ENCODE peak calls at places on chromosomes 16 and 17, in five cellular contexts. R is adrenal gland; E is CD8-positive, alpha-beta T cell; M is left ventricle myocardium inferior; Y is stomach. O is an unnamed sample.

GRCh38 chr17:66964930-66965800 is 658 bp downstream of the CACNG4 start:
- DNase-seq in R (no peak), E (no peak), M (no peak), Y (no peak), O (peak; percentile 30)

GRCh38 chr17:21282231-21282630 is 2.3 kb upstream of the MAP2K3 start:
- DNase-seq in R (peak; percentile 88), E (no peak), M (no peak), Y (no peak), O (peak; percentile 95)

GRCh38 chr16:56640076-56640475 is 1.6 kb downstream of the MT1A start:
- DNase-seq in R (no peak), E (no peak), M (no peak), Y (no peak), O (no peak)

GRCh38 chr17:83204230-83204725 is 124.9 kb downstream of the METRNL start:
- DNase-seq in R (no peak), E (no peak), M (no peak), Y (no peak), O (no peak)

GRCh38 chr16:57690782-57691471 is 3.7 kb upstream of the DRC7 start:
- DNase-seq in R (no peak), E (no peak), M (no peak), Y (no peak), O (no peak)

GRCh38 chr16:70754874-70755600 is 45.9 kb downstream of the VAC14 start:
- DNase-seq in R (no peak), E (no peak), M (no peak), Y (no peak), O (no peak)

GRCh38 chr17:30952645-30953393 is 18.0 kb upstream of the RNF135 start:
- DNase-seq in R (peak; percentile 45), E (no peak), M (no peak), Y (no peak), O (no peak)

GRCh38 chr16:25060920-25061319 is 45.8 kb upstream of the ARHGAP17 start:
- DNase-seq in R (no peak), E (no peak), M (no peak), Y (no peak), O (no peak)

GRCh38 chr16:88646345-88647034 is 4.4 kb downstream of the CYBA start:
- DNase-seq in R (no peak), E (no peak), M (no peak), Y (no peak), O (no peak)

GRCh38 chr16:14168146-14168545 is 97.0 kb downstream of the MRTFB start:
- DNase-seq in R (no peak), E (no peak), M (no peak), Y (no peak), O (no peak)

GRCh38 chr17:81028506-81028858 is 6.5 kb upstream of the BAIAP2 start:
- DNase-seq in R (no peak), E (no peak), M (no peak), Y (no peak), O (no peak)

GRCh38 chr17:17401271-17401781 is 75.5 kb upstream of the MED9 start:
- DNase-seq in R (peak; percentile 54), E (no peak), M (no peak), Y (no peak), O (no peak)

GRCh38 chr16:17364319-17365210 is 106.2 kb downstream of the XYLT1 start:
- DNase-seq in R (no peak), E (peak; percentile 35), M (no peak), Y (no peak), O (peak; percentile 96)

GRCh38 chr16:26816885-26817571 is 249.7 kb upstream of the C16orf82 start:
- DNase-seq in R (no peak), E (no peak), M (no peak), Y (no peak), O (no peak)

GRCh38 chr16:88854306-88855111 is 2.2 kb downstream of the GALNS start:
- DNase-seq in R (no peak), E (peak; percentile 8), M (no peak), Y (no peak), O (no peak)

GRCh38 chr17:70636517-70637133 is 467.3 kb downstream of the KCNJ2 start:
- DNase-seq in R (no peak), E (no peak), M (no peak), Y (no peak), O (peak; percentile 74)

GRCh38 chr17:65841116-65841515 is 279.7 kb upstream of the AXIN2 start:
- DNase-seq in R (no peak), E (no peak), M (no peak), Y (no peak), O (no peak)

GRCh38 chr16:83578146-83578545 is 229.6 kb upstream of the HSBP1 start:
- DNase-seq in R (no peak), E (no peak), M (no peak), Y (no peak), O (no peak)

GRCh38 chr17:17836818-17837379 is at the start of gene SREBF1:
- DNase-seq in R (peak; percentile 47), E (peak; percentile 42), M (peak; percentile 69), Y (peak; percentile 61), O (peak; percentile 84)

GRCh38 chr17:8109669-8110455 is 8.5 kb downstream of the ALOXE3 start:
- DNase-seq in R (no peak), E (peak; percentile 68), M (peak; percentile 45), Y (peak; percentile 85), O (peak; percentile 58)

GRCh38 chr17:55433629-55434422 is 12.2 kb upstream of the MMD start:
- DNase-seq in R (no peak), E (no peak), M (no peak), Y (peak; percentile 46), O (peak; percentile 89)

GRCh38 chr17:40498281-40499084 is 2.9 kb downstream of the TNS4 start:
- DNase-seq in R (no peak), E (no peak), M (no peak), Y (no peak), O (no peak)

GRCh38 chr17:7475764-7476422 is 3.5 kb downstream of the ZBTB4 start:
- DNase-seq in R (peak; percentile 73), E (no peak), M (peak; percentile 61), Y (no peak), O (no peak)

GRCh38 chr17:199806-200603 is 18.6 kb upstream of the DOC2B start:
- DNase-seq in R (peak; percentile 59), E (no peak), M (no peak), Y (no peak), O (no peak)

GRCh38 chr17:44436336-44436735 is 46.9 kb upstream of the ITGA2B start:
- DNase-seq in R (no peak), E (no peak), M (no peak), Y (no peak), O (no peak)

DNA sequence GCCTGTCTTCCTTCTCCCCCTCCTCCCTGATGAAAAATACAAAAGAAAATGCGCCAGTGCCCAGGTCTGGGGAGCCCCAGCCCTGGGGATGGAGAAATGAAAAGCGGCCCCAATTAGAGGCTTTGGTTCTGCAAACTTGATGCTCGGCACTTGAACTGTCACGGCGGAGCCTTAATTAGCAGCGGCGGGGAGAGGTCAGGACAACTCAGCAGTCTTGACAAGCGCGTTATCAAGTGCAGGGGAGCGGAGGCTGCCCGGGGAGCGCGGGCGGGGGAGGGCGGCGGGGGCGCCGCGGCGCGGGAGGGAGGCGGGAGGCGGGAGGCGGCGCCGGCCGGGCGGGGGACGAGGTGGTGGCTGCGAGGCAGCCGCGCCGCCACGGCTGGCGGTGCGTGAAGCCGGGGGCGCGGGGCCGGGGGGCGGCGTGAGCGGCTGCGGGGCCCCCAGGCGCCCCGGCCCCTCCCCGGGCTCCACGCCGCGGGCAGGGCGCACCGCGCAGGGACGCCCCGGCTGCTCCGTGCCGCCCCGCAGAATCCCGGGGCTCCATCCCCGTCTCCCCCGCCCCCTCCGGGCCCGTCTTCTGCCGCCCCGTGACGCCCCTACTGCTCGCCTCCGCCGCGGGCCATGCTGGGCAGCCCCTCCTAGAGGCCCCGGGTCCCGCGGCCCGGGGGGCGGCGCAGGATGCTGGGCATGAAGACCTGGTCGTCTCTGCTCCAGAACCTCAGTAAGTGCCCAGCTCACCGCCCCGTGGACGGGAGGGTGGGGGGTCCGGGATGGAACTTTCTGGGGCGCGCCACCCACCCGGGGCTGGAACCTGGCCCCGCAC is 150.5 kb upstream of the GSE1 start:
- DNase-seq in R (no peak), E (no peak), M (peak; percentile 53), Y (peak; percentile 51), O (peak; percentile 59)
- H3K4me3 ChIP-seq in R (no peak overlapping the region), E (peak overlapping the region; percentile 70), M (peak overlapping the region; percentile 60), Y (peak overlapping the region; percentile 38), O (peak overlapping the region; percentile 69)

GRCh38 chr17:1998426-1998784 is 26.7 kb downstream of the RTN4RL1 start:
- DNase-seq in R (no peak), E (no peak), M (no peak), Y (no peak), O (no peak)
- H3K4me3 ChIP-seq in R (no peak overlapping the region), E (no peak overlapping the region), M (peak overlapping the region; percentile 63), Y (peak overlapping the region; percentile 62), O (peak overlapping the region; percentile 47)

DNA sequence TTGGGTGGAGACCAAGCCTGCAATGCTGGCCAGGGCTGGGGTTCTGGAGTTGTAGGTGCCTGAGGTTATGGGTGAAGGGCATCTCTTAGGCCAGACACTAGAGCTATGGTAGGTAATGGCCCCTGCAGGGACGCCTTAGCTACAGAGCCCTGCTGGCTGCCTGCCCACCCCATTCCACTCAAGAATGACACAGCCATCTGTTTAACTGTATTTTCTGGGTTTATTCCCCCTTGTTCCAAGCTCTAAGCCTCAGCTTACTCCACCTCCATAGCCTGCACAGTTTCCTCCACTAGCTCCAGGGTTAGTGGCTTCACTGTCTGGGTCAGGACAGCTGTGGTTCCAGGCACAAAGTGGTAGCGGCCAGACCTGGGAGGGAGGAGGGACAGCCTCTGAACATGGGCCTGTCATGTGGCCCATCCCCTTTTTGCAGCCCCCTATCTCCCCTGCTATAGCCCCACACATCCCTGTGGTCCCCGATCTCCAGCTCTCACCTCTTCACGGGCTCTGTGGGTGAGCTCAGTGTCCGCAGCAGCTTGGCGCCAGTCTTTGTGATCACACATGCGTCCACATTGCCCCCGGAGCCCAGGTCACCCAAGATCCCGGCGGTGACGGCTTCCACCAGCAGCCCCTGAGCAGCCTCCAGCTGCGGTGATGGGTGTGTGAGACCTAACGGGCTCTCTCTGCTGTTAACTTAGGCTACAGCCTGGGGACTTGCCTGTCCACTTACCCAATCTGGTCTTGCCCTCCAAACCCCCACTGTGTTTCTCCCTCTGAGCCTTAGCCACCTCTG is 2.1 kb downstream of the PSMB10 start:
- DNase-seq in R (no peak), E (no peak), M (no peak), Y (no peak), O (peak; percentile 15)
- H3K4me3 ChIP-seq in R (no peak overlapping the region), E (no peak overlapping the region), M (peak overlapping the region; percentile 91), Y (peak overlapping the region; percentile 75), O (peak overlapping the region; percentile 98)

DNA sequence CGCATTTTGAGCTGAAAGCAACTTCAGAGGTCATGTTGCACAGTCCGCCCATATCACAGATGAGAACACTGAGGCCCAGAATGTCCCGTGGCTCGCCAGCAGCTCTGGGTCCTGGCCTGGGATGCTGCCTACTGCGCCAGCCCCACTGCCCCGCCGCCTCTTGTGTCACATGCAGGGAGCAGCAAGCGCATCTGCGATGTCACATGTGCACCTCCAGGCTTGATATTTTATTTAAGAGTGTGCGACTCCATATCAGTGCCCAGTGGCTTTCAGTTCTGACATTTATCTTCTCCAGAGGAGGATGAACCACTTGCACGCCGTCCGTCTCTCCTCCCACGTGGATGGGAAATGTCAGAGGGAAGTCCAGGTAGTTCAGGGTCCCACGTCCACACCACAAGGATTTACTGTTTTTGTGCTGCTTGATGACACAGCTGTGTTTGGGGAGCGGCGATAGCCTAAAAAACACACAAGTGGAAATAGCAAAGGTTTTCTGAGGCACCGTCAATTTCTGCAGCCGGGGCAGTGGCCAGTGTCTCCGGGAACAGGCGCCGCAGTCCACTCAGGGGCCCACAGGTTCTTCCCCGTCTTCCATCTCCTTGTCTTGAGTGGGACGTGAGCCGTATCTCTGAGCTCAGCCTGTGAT is 7.0 kb upstream of the RBFOX3 start:
- DNase-seq in R (no peak), E (no peak), M (peak; percentile 7), Y (no peak), O (no peak)
- H3K4me3 ChIP-seq in R (no peak overlapping the region), E (no peak overlapping the region), M (no peak overlapping the region), Y (no peak overlapping the region), O (no peak overlapping the region)